ENCODE peak calls at places on chromosomes 11 and 22, in four cellular contexts. O is T-cell; L is stimulated activated CD4-positive, alpha-beta T cell treated with anti-CD3 and anti-CD28 coated beads, Interleukin-2, amount 100 ng/mL, for 48 hours; H is stimulated activated naive CD4-positive, alpha-beta T cell treated with Interleukin-2 at 50 U/mL for 16 hours. X is an unnamed sample.

GRCh38 chr11:93498099-93499040 is 44.8 kb downstream of the SMCO4 start:
- DNase-seq in O (no peak), H (no peak), L (no peak), X (no peak)

GRCh38 chr22:41681616-41682015 is 7.1 kb downstream of the SNU13 start:
- DNase-seq in O (no peak), L (no peak), H (peak; percentile 16), X (no peak)

GRCh38 chr22:41334951-41335635 is 33.8 kb downstream of the ZC3H7B start:
- DNase-seq in L (no peak), H (no peak), O (no peak), X (no peak)

GRCh38 chr11:86969258-86969657 is 14.1 kb upstream of the FZD4 start:
- DNase-seq in H (no peak), L (no peak), O (no peak), X (no peak)

GRCh38 chr11:36540998-36541397 is 26.8 kb upstream of the RAG1 start:
- DNase-seq in H (peak; percentile 5), O (no peak), L (peak; percentile 5), X (no peak)

GRCh38 chr11:14065153-14065552 is 102.6 kb downstream of the SPON1 start:
- DNase-seq in O (no peak), H (peak; percentile 2), L (peak; percentile 5), X (peak; percentile 23)

GRCh38 chr11:73983764-73984543 is 1.3 kb upstream of the UCP2 start:
- DNase-seq in O (no peak), L (no peak), H (no peak), X (no peak)

GRCh38 chr22:27062857-27063256 is 405.5 kb downstream of the MIAT start:
- DNase-seq in O (no peak), L (no peak), H (no peak), X (no peak)

GRCh38 chr11:93330446-93330984 is at the start of gene DEUP1:
- DNase-seq in O (no peak), H (no peak), L (peak; percentile 3), X (no peak)

GRCh38 chr11:12900496-12900895 is 108.6 kb upstream of the RASSF10 start:
- DNase-seq in H (no peak), L (no peak), O (no peak), X (no peak)

GRCh38 chr22:19879996-19880785 is 25.5 kb upstream of the GNB1L start:
- DNase-seq in O (no peak), L (no peak), H (no peak), X (no peak)

X was measured in cerebellum.